ENCODE peak calls at places on chromosomes 11 and 22, in four cellular contexts. Q, V, S and H are unnamed samples.

GRCh38 chr22:30423296-30423958 is 2.1 kb upstream of the MTFP1 start:
- DNase-seq in V (no peak), Q (peak; percentile 23), S (peak; percentile 80), H (no peak)

GRCh38 chr11:1293619-1294015 is 15.8 kb downstream of the TOLLIP start:
- DNase-seq in V (no peak), S (peak; percentile 37), Q (no peak), H (no peak)

GRCh38 chr11:116164843-116165242 is 607.9 kb downstream of the BUD13 start:
- DNase-seq in Q (no peak), S (no peak), V (no peak), H (no peak)

GRCh38 chr11:72349616-72350218 is 84.6 kb downstream of the CLPB start:
- DNase-seq in V (no peak), S (no peak), Q (no peak), H (no peak)

GRCh38 chr22:32204856-32205722 is at the start of gene RFPL2:
- DNase-seq in Q (no peak), S (peak; percentile 62), V (no peak), H (no peak)

GRCh38 chr11:36278531-36279245 is 10.5 kb downstream of the COMMD9 start:
- DNase-seq in S (no peak), V (no peak), Q (no peak), H (no peak)

GRCh38 chr22:26393929-26394328 is 35.1 kb upstream of the ASPHD2 start:
- DNase-seq in V (no peak), Q (no peak), S (no peak), H (no peak)

GRCh38 chr22:41603873-41604332 is 14.3 kb upstream of the PMM1 start:
- DNase-seq in V (no peak), Q (no peak), S (peak; percentile 80), H (no peak)

GRCh38 chr11:127624455-127624854 is 623.9 kb upstream of the KIRREL3 start:
- DNase-seq in V (no peak), S (no peak), Q (no peak), H (no peak)

GRCh38 chr11:71519546-71519945 is 7.5 kb upstream of the KRTAP5-7 start:
- DNase-seq in Q (no peak), V (no peak), S (no peak), H (no peak)

GRCh38 chr11:120001161-120002135 is 136.5 kb downstream of the TRIM29 start:
- DNase-seq in S (no peak), V (no peak), Q (no peak), H (no peak)

GRCh38 chr11:8290122-8290810 is 26.6 kb upstream of the LMO1 start:
- DNase-seq in S (no peak), Q (no peak), V (no peak), H (no peak)

GRCh38 chr11:44529895-44530412 is 35.5 kb upstream of the CD82 start:
- DNase-seq in Q (no peak), S (no peak), V (no peak), H (no peak)